ENCODE peak calls at places on chromosomes 12 and 14, in eight cellular contexts. Z, N, T, I, S, V, Q and C are unnamed samples.

GRCh38 chr12:109512608-109513007 is 35.2 kb downstream of the UBE3B start:
- DNase-seq in Z (no peak), N (no peak), T (no peak), I (peak; percentile 11), S (no peak), V (no peak), Q (no peak), C (no peak)

GRCh38 chr12:6460751-6461371 is 9.0 kb downstream of the TAPBPL start:
- DNase-seq in Z (no peak), N (peak; percentile 63), T (no peak), I (no peak), S (no peak), V (no peak), Q (no peak), C (no peak)

GRCh38 chr12:74790958-74791357 is 253.3 kb downstream of the ATXN7L3B start:
- DNase-seq in Z (no peak), N (no peak), T (no peak), I (no peak), S (no peak), V (no peak), Q (no peak), C (no peak)

GRCh38 chr12:68497702-68498101 is 113.0 kb upstream of the RAP1B start:
- DNase-seq in Z (no peak), N (peak; percentile 31), T (no peak), I (peak; percentile 77), S (no peak), V (no peak), Q (no peak), C (no peak)

GRCh38 chr14:36208690-36209278 is 32.3 kb upstream of the PTCSC3 start:
- DNase-seq in Z (no peak), N (no peak), T (no peak), I (no peak), S (no peak), V (no peak), Q (no peak), C (no peak)

GRCh38 chr12:14417717-14418116 is 52.2 kb downstream of the ATF7IP start:
- DNase-seq in Z (no peak), N (peak; percentile 40), T (peak; percentile 89), I (peak; percentile 92), S (peak; percentile 55), V (peak; percentile 25), Q (peak; percentile 29), C (peak; percentile 90)

GRCh38 chr14:105187935-105188524 is 6.9 kb upstream of the NUDT14 start:
- DNase-seq in Z (no peak), N (no peak), T (no peak), I (no peak), S (no peak), V (no peak), Q (no peak), C (no peak)

GRCh38 chr12:5556033-5556614 is 124.2 kb downstream of the NTF3 start:
- DNase-seq in Z (no peak), N (peak; percentile 7), T (peak; percentile 72), I (no peak), S (no peak), V (no peak), Q (no peak), C (no peak)

GRCh38 chr12:1668833-1669543 is 21.9 kb upstream of the ADIPOR2 start:
- DNase-seq in Z (no peak), N (no peak), T (peak; percentile 22), I (no peak), S (no peak), V (no peak), Q (peak; percentile 56), C (peak; percentile 38)

GRCh38 chr14:65101631-65102440 is 481 bp downstream of the MAX start:
- DNase-seq in Z (no peak), N (peak; percentile 18), T (peak; percentile 39), I (no peak), S (no peak), V (peak; percentile 48), Q (peak; percentile 31), C (peak; percentile 26)

GRCh38 chr14:104865631-104866441 is 768 bp downstream of the CEP170B start:
- DNase-seq in Z (no peak), N (no peak), T (peak; percentile 64), I (peak; percentile 67), S (no peak), V (no peak), Q (peak; percentile 65), C (no peak)

GRCh38 chr14:101476258-101476930 is 84.9 kb upstream of the DIO3 start:
- DNase-seq in Z (no peak), N (no peak), T (peak; percentile 24), I (no peak), S (no peak), V (no peak), Q (no peak), C (no peak)

GRCh38 chr14:31950760-31951637 is 126.1 kb upstream of the ARHGAP5 start:
- DNase-seq in Z (peak; percentile 32), N (no peak), T (peak; percentile 69), I (peak; percentile 48), S (no peak), V (no peak), Q (peak; percentile 56), C (no peak)

GRCh38 chr12:100184549-100184948 is 16.1 kb upstream of the ACTR6 start:
- DNase-seq in Z (no peak), N (no peak), T (no peak), I (no peak), S (no peak), V (no peak), Q (no peak), C (no peak)

GRCh38 chr12:123934829-123935228 is 37.8 kb downstream of the CCDC92 start:
- DNase-seq in Z (no peak), N (no peak), T (no peak), I (peak; percentile 28), S (no peak), V (no peak), Q (no peak), C (no peak)

GRCh38 chr14:54182419-54183040 is 214.3 kb upstream of the CDKN3 start:
- DNase-seq in Z (no peak), N (no peak), T (no peak), I (peak; percentile 74), S (no peak), V (no peak), Q (no peak), C (no peak)

GRCh38 chr12:98678946-98679610 is 34.0 kb downstream of the APAF1 start:
- DNase-seq in Z (no peak), N (no peak), T (peak; percentile 69), I (no peak), S (no peak), V (no peak), Q (no peak), C (no peak)

GRCh38 chr12:69527506-69528272 is 57.5 kb downstream of the FRS2 start:
- DNase-seq in Z (no peak), N (no peak), T (no peak), I (peak; percentile 91), S (no peak), V (no peak), Q (no peak), C (no peak)